ENCODE peak calls at places on chromosomes 11 and 22, in six cellular contexts. H is mesendoderm, B is tibial nerve, Q is A549, I is foreskin fibroblast, F is non-pigmented ciliary epithelial cell. P is an unnamed sample.

GRCh38 chr22:36386351-36386899 is 1.3 kb downstream of the MYH9 start:
- DNase-seq in H (no peak), B (no peak), Q (no peak), I (peak), F (no peak), P (no peak)

GRCh38 chr22:41982886-41983285 is 13.6 kb downstream of the SEPTIN3 start:
- DNase-seq in H (no peak), B (no peak), Q (no peak), I (no peak), F (no peak), P (no peak)

GRCh38 chr11:94151903-94152677 is 23.4 kb downstream of the PANX1 start:
- DNase-seq in H (peak), B (no peak), Q (peak), I (peak), F (no peak), P (no peak)

GRCh38 chr11:131668867-131669780 is 298.7 kb downstream of the NTM start:
- DNase-seq in H (peak), B (no peak), Q (peak), I (peak), F (no peak), P (no peak)

GRCh38 chr11:118922745-118923627 is 2.7 kb downstream of the BCL9L start:
- DNase-seq in H (no peak), B (no peak), Q (no peak), I (peak), F (no peak), P (no peak)

GRCh38 chr22:27170491-27170890 is 513.1 kb downstream of the MIAT start:
- DNase-seq in H (no peak), B (peak), Q (peak), I (peak), F (peak), P (peak)

GRCh38 chr11:57601297-57601696 is 3.8 kb downstream of the SERPING1 start:
- DNase-seq in H (no peak), B (no peak), Q (no peak), I (no peak), F (no peak), P (no peak)

GRCh38 chr11:34004226-34004625 is 47.3 kb upstream of the CAPRIN1 start:
- DNase-seq in H (no peak), B (no peak), Q (no peak), I (no peak), F (no peak), P (no peak)

GRCh38 chr11:65132238-65132987 is 1.9 kb downstream of the SYVN1 start:
- DNase-seq in H (no peak), B (no peak), Q (no peak), I (no peak), F (no peak), P (no peak)

GRCh38 chr11:7973011-7973410 is 7.8 kb upstream of the NLRP10 start:
- DNase-seq in H (no peak), B (no peak), Q (no peak), I (peak), F (no peak), P (no peak)

GRCh38 chr11:108616549-108616948 is 23.0 kb upstream of the EXPH5 start:
- DNase-seq in H (peak), B (no peak), Q (peak), I (peak), F (peak), P (peak)

GRCh38 chr11:14480716-14481115 is 18.9 kb downstream of the COPB1 start:
- DNase-seq in H (no peak), B (no peak), Q (no peak), I (no peak), F (no peak), P (no peak)

GRCh38 chr22:39462443-39463147 is 5.8 kb downstream of the MGAT3 start:
- DNase-seq in H (peak), B (no peak), Q (no peak), I (no peak), F (no peak), P (no peak)

GRCh38 chr11:61972112-61972795 is 4.8 kb upstream of the FTH1 start:
- DNase-seq in H (no peak), B (no peak), Q (no peak), I (no peak), F (peak), P (peak)

GRCh38 chr11:59249535-59249934 is 36.8 kb upstream of the MPEG1 start:
- DNase-seq in H (no peak), B (no peak), Q (no peak), I (peak), F (no peak), P (no peak)

GRCh38 chr11:65454696-65455456 is 32.3 kb downstream of the NEAT1 start:
- DNase-seq in H (peak), B (peak), Q (peak), I (peak), F (no peak), P (no peak)

GRCh38 chr11:99693941-99694492 is 673.3 kb downstream of the CNTN5 start:
- DNase-seq in H (no peak), B (no peak), Q (peak), I (no peak), F (peak), P (peak)

GRCh38 chr11:105202844-105203548 is 63.4 kb upstream of the CARD18 start:
- DNase-seq in H (no peak), B (no peak), Q (no peak), I (peak), F (no peak), P (no peak)

GRCh38 chr22:43925433-43926348 is 2.1 kb downstream of the PNPLA3 start:
- DNase-seq in H (peak), B (no peak), Q (no peak), I (peak), F (no peak), P (no peak)

GRCh38 chr11:68677432-68677831 is 6.9 kb upstream of the GAL start:
- DNase-seq in H (peak), B (no peak), Q (peak), I (peak), F (peak), P (peak)

GRCh38 chr11:57552479-57552878 is 15.0 kb downstream of the UBE2L6 start:
- DNase-seq in H (peak), B (no peak), Q (no peak), I (no peak), F (no peak), P (no peak)

GRCh38 chr11:20621679-20622078 is 22.3 kb downstream of the SLC6A5 start:
- DNase-seq in H (no peak), B (no peak), Q (no peak), I (no peak), F (no peak), P (no peak)

GRCh38 chr11:128394436-128395089 is 192.8 kb downstream of the ETS1 start:
- DNase-seq in H (peak), B (no peak), Q (no peak), I (peak), F (no peak), P (no peak)

GRCh38 chr22:24693359-24693758 is 81.2 kb downstream of the PIWIL3 start:
- DNase-seq in H (no peak), B (no peak), Q (no peak), I (peak), F (peak), P (no peak)

GRCh38 chr11:33721291-33721840 is 14.9 kb downstream of the CD59 start:
- DNase-seq in H (no peak), B (no peak), Q (no peak), I (peak), F (no peak), P (no peak)